ENCODE peak calls at places on chromosomes 3 and 15, in eight cellular contexts. One of them, this sample, is unnamed.

GRCh38 chr15:55267401-55268053 is 22.1 kb downstream of the RAB27A start:
- DNase-seq in adrenal gland: peak; percentile 65
- DNase-seq in tibial artery: peak; percentile 52
- DNase-seq in HCT116: no peak
- DNase-seq in K562: no peak
- DNase-seq in fibroblast of lung: peak; percentile 75
- DNase-seq in spleen: peak; percentile 95
- DNase-seq in cardiac muscle cell: no peak
- DNase-seq in this sample: no peak

GRCh38 chr3:130310109-130310508 is 35.4 kb upstream of the COL6A5 start:
- DNase-seq in HCT116: no peak
- DNase-seq in spleen: no peak
- DNase-seq in adrenal gland: no peak
- DNase-seq in tibial artery: no peak
- DNase-seq in K562: no peak
- DNase-seq in cardiac muscle cell: no peak
- DNase-seq in fibroblast of lung: no peak
- DNase-seq in this sample: no peak

GRCh38 chr3:30440880-30441279 is 165.5 kb upstream of the TGFBR2 start:
- DNase-seq in fibroblast of lung: no peak
- DNase-seq in HCT116: no peak
- DNase-seq in tibial artery: peak; percentile 49
- DNase-seq in K562: no peak
- DNase-seq in adrenal gland: no peak
- DNase-seq in cardiac muscle cell: peak; percentile 58
- DNase-seq in spleen: no peak
- DNase-seq in this sample: no peak

GRCh38 chr3:134852893-134853351 is 57.9 kb downstream of the EPHB1 start:
- DNase-seq in HCT116: no peak
- DNase-seq in fibroblast of lung: no peak
- DNase-seq in cardiac muscle cell: no peak
- DNase-seq in adrenal gland: no peak
- DNase-seq in spleen: peak; percentile 81
- DNase-seq in tibial artery: no peak
- DNase-seq in K562: no peak
- DNase-seq in this sample: no peak

GRCh38 chr3:15391007-15391406 is 36.3 kb downstream of the METTL6 start:
- DNase-seq in adrenal gland: no peak
- DNase-seq in spleen: no peak
- DNase-seq in K562: no peak
- DNase-seq in tibial artery: no peak
- DNase-seq in HCT116: no peak
- DNase-seq in fibroblast of lung: no peak
- DNase-seq in cardiac muscle cell: no peak
- DNase-seq in this sample: no peak

GRCh38 chr3:138180375-138181029 is 5.8 kb upstream of the DBR1 start:
- DNase-seq in adrenal gland: peak; percentile 16
- DNase-seq in fibroblast of lung: peak; percentile 61
- DNase-seq in cardiac muscle cell: peak; percentile 28
- DNase-seq in spleen: no peak
- DNase-seq in HCT116: peak; percentile 41
- DNase-seq in tibial artery: no peak
- DNase-seq in K562: no peak
- DNase-seq in this sample: no peak

GRCh38 chr15:40929730-40930429 is 740 bp downstream of the DLL4 start:
- DNase-seq in tibial artery: peak; percentile 43
- DNase-seq in adrenal gland: peak; percentile 51
- DNase-seq in fibroblast of lung: peak; percentile 65
- DNase-seq in spleen: peak; percentile 82
- DNase-seq in K562: peak; percentile 39
- DNase-seq in cardiac muscle cell: peak; percentile 77
- DNase-seq in HCT116: no peak
- DNase-seq in this sample: no peak

GRCh38 chr15:23855947-23856346 is 168.8 kb upstream of the NDN start:
- DNase-seq in cardiac muscle cell: no peak
- DNase-seq in tibial artery: no peak
- DNase-seq in HCT116: no peak
- DNase-seq in adrenal gland: no peak
- DNase-seq in spleen: no peak
- DNase-seq in fibroblast of lung: no peak
- DNase-seq in K562: no peak
- DNase-seq in this sample: no peak

GRCh38 chr3:167917969-167918368 is 177.8 kb downstream of the GOLIM4 start:
- DNase-seq in fibroblast of lung: no peak
- DNase-seq in adrenal gland: no peak
- DNase-seq in spleen: no peak
- DNase-seq in K562: no peak
- DNase-seq in tibial artery: no peak
- DNase-seq in HCT116: no peak
- DNase-seq in cardiac muscle cell: no peak
- DNase-seq in this sample: no peak

GRCh38 chr3:133572158-133573053 is 1.1 kb upstream of the CDV3 start:
- DNase-seq in cardiac muscle cell: no peak
- DNase-seq in tibial artery: no peak
- DNase-seq in spleen: peak; percentile 85
- DNase-seq in fibroblast of lung: no peak
- DNase-seq in adrenal gland: no peak
- DNase-seq in K562: no peak
- DNase-seq in HCT116: no peak
- DNase-seq in this sample: no peak

GRCh38 chr3:46693897-46694235 is 387 bp upstream of the ALS2CL start:
- DNase-seq in K562: no peak
- DNase-seq in tibial artery: peak; percentile 33
- DNase-seq in spleen: peak; percentile 87
- DNase-seq in cardiac muscle cell: no peak
- DNase-seq in HCT116: no peak
- DNase-seq in fibroblast of lung: no peak
- DNase-seq in adrenal gland: peak; percentile 76
- DNase-seq in this sample: no peak

GRCh38 chr3:46695177-46695961 is 1.9 kb upstream of the ALS2CL start:
- DNase-seq in fibroblast of lung: no peak
- DNase-seq in adrenal gland: peak; percentile 60
- DNase-seq in HCT116: no peak
- DNase-seq in K562: peak; percentile 61
- DNase-seq in spleen: peak; percentile 88
- DNase-seq in cardiac muscle cell: no peak
- DNase-seq in tibial artery: peak; percentile 80
- DNase-seq in this sample: no peak

GRCh38 chr3:46692566-46692983 is 904 bp downstream of the ALS2CL start:
- DNase-seq in K562: peak; percentile 31
- DNase-seq in spleen: no peak
- DNase-seq in tibial artery: no peak
- DNase-seq in fibroblast of lung: no peak
- DNase-seq in adrenal gland: peak; percentile 51
- DNase-seq in HCT116: peak; percentile 73
- DNase-seq in cardiac muscle cell: no peak
- DNase-seq in this sample: peak; percentile 89

GRCh38 chr3:46694520-46694919 is 1.0 kb upstream of the ALS2CL start:
- DNase-seq in cardiac muscle cell: no peak
- DNase-seq in fibroblast of lung: no peak
- DNase-seq in adrenal gland: peak; percentile 31
- DNase-seq in K562: no peak
- DNase-seq in tibial artery: no peak
- DNase-seq in HCT116: no peak
- DNase-seq in spleen: no peak
- DNase-seq in this sample: no peak

GRCh38 chr3:46693038-46693896 is at the start of gene ALS2CL:
- DNase-seq in spleen: peak; percentile 92
- DNase-seq in tibial artery: peak; percentile 47
- DNase-seq in HCT116: no peak
- DNase-seq in adrenal gland: peak; percentile 55
- DNase-seq in fibroblast of lung: no peak
- DNase-seq in K562: peak; percentile 97
- DNase-seq in cardiac muscle cell: peak; percentile 65
- DNase-seq in this sample: peak; percentile 50
- H3K4me1 ChIP-seq in spleen: peaks cover 59% of the 10 kb centered on the region
- H3K4me1 ChIP-seq in tibial artery: peaks cover 71% of the 10 kb centered on the region
- H3K4me1 ChIP-seq in HCT116: peaks cover 68% of the 10 kb centered on the region
- H3K4me1 ChIP-seq in adrenal gland: peaks cover 34% of the 10 kb centered on the region
- H3K4me1 ChIP-seq in fibroblast of lung: peaks cover 5% of the 10 kb centered on the region
- H3K4me1 ChIP-seq in K562: no peaks in the 10 kb centered on the region
- H3K4me1 ChIP-seq in cardiac muscle cell: peaks cover 18% of the 10 kb centered on the region
- H3K4me1 ChIP-seq in this sample: peaks cover 41% of the 10 kb centered on the region

DNA sequence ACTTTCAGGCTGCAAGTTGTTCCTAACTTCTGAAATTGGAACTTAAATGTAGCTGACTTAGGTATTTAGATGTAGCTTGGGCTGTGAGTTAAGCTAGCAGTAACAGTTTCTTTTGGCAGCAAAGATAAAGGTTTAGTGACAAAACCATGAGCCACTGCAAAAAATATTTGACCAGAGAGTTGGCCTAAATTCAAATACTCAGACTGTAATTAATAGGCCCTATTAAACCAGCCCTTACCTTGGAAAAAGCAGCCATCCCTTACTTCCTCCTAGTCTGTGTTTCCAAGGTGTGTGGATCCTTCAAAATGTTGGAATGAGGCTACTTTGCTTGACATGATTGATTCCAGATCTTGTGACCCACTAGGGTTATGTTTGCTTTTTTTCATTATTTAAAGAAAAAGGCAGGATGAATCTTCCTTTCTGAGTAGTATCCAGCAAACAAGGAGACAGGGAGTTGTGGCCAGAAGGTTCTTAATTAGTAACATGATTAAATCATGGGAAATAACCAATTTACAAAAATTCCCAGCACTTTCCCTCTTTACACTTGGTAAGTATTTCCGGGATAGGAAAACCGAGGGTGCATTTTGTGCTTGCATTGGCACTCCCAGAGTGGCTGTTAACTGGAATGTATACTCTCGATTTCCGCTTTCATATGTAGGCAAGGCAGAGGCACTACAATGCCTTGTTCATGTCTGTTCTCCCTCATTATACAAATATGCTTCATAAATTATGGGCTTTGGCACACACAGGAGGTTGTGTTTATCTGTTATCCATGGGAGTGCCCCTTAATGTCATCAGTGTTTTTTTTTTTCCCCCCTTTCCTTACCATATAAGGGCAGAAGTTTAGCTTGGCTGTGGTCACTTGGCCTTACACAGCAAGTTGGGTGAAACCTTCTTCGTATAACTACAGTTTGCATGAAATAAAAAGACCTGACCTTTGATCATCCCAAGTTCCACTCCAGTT is 8.5 kb downstream of the TPM1 start:
- DNase-seq in K562: no peak
- DNase-seq in tibial artery: no peak
- DNase-seq in cardiac muscle cell: no peak
- DNase-seq in HCT116: no peak
- DNase-seq in adrenal gland: no peak
- DNase-seq in fibroblast of lung: peak; percentile 97
- DNase-seq in spleen: no peak
- DNase-seq in this sample: no peak
- H3K4me1 ChIP-seq in K562: peaks cover 59% of the 10 kb centered on the region
- H3K4me1 ChIP-seq in tibial artery: peaks cover 93% of the 10 kb centered on the region
- H3K4me1 ChIP-seq in cardiac muscle cell: peaks cover 81% of the 10 kb centered on the region
- H3K4me1 ChIP-seq in HCT116: peaks cover 26% of the 10 kb centered on the region
- H3K4me1 ChIP-seq in adrenal gland: peaks cover 58% of the 10 kb centered on the region
- H3K4me1 ChIP-seq in fibroblast of lung: peaks cover 45% of the 10 kb centered on the region
- H3K4me1 ChIP-seq in spleen: peaks cover 21% of the 10 kb centered on the region
- H3K4me1 ChIP-seq in this sample: peaks cover 39% of the 10 kb centered on the region

GRCh38 chr3:171416061-171416460 is 44.1 kb downstream of the TNIK start:
- DNase-seq in K562: no peak
- DNase-seq in tibial artery: no peak
- DNase-seq in spleen: no peak
- DNase-seq in HCT116: no peak
- DNase-seq in cardiac muscle cell: no peak
- DNase-seq in fibroblast of lung: peak; percentile 24
- DNase-seq in adrenal gland: no peak
- DNase-seq in this sample: no peak
- H3K4me1 ChIP-seq in K562: peaks cover 11% of the 10 kb centered on the region
- H3K4me1 ChIP-seq in tibial artery: peaks cover 10% of the 10 kb centered on the region
- H3K4me1 ChIP-seq in spleen: no peaks in the 10 kb centered on the region
- H3K4me1 ChIP-seq in HCT116: peaks cover 17% of the 10 kb centered on the region
- H3K4me1 ChIP-seq in cardiac muscle cell: peaks cover 29% of the 10 kb centered on the region
- H3K4me1 ChIP-seq in fibroblast of lung: peaks cover 21% of the 10 kb centered on the region
- H3K4me1 ChIP-seq in adrenal gland: no peaks in the 10 kb centered on the region
- H3K4me1 ChIP-seq in this sample: peaks cover 12% of the 10 kb centered on the region

GRCh38 chr15:80932989-80933388 is 56.6 kb downstream of the MESD start:
- DNase-seq in fibroblast of lung: peak; percentile 93
- DNase-seq in cardiac muscle cell: no peak
- DNase-seq in HCT116: no peak
- DNase-seq in spleen: peak; percentile 60
- DNase-seq in tibial artery: peak; percentile 29
- DNase-seq in K562: no peak
- DNase-seq in adrenal gland: peak; percentile 15
- DNase-seq in this sample: no peak

GRCh38 chr15:80937718-80938117 is 51.9 kb downstream of the MESD start:
- DNase-seq in fibroblast of lung: no peak
- DNase-seq in cardiac muscle cell: no peak
- DNase-seq in adrenal gland: no peak
- DNase-seq in spleen: no peak
- DNase-seq in HCT116: no peak
- DNase-seq in tibial artery: no peak
- DNase-seq in K562: no peak
- DNase-seq in this sample: no peak

GRCh38 chr15:80934761-80935221 is 54.8 kb downstream of the MESD start:
- DNase-seq in HCT116: no peak
- DNase-seq in fibroblast of lung: peak; percentile 49
- DNase-seq in tibial artery: no peak
- DNase-seq in K562: no peak
- DNase-seq in cardiac muscle cell: peak; percentile 55
- DNase-seq in adrenal gland: no peak
- DNase-seq in spleen: peak; percentile 24
- DNase-seq in this sample: no peak

GRCh38 chr15:80940331-80940730 is 49.3 kb downstream of the MESD start:
- DNase-seq in tibial artery: no peak
- DNase-seq in K562: no peak
- DNase-seq in cardiac muscle cell: no peak
- DNase-seq in adrenal gland: no peak
- DNase-seq in HCT116: no peak
- DNase-seq in spleen: no peak
- DNase-seq in fibroblast of lung: no peak
- DNase-seq in this sample: no peak

GRCh38 chr15:80936288-80937078 is 53.1 kb downstream of the MESD start:
- DNase-seq in cardiac muscle cell: peak; percentile 28
- DNase-seq in tibial artery: no peak
- DNase-seq in fibroblast of lung: no peak
- DNase-seq in adrenal gland: no peak
- DNase-seq in HCT116: no peak
- DNase-seq in spleen: peak; percentile 57
- DNase-seq in K562: peak; percentile 24
- DNase-seq in this sample: no peak
- H3K4me1 ChIP-seq in cardiac muscle cell: peaks cover 7% of the 10 kb centered on the region
- H3K4me1 ChIP-seq in tibial artery: peaks cover 19% of the 10 kb centered on the region
- H3K4me1 ChIP-seq in fibroblast of lung: peaks cover 13% of the 10 kb centered on the region
- H3K4me1 ChIP-seq in adrenal gland: no peaks in the 10 kb centered on the region
- H3K4me1 ChIP-seq in HCT116: peaks cover 10% of the 10 kb centered on the region
- H3K4me1 ChIP-seq in spleen: no peaks in the 10 kb centered on the region
- H3K4me1 ChIP-seq in K562: no peaks in the 10 kb centered on the region
- H3K4me1 ChIP-seq in this sample: peaks cover 4% of the 10 kb centered on the region

GRCh38 chr3:43863966-43864933 is 173.5 kb downstream of the ABHD5 start:
- DNase-seq in cardiac muscle cell: no peak
- DNase-seq in tibial artery: no peak
- DNase-seq in spleen: peak; percentile 28
- DNase-seq in HCT116: no peak
- DNase-seq in K562: no peak
- DNase-seq in adrenal gland: no peak
- DNase-seq in fibroblast of lung: no peak
- DNase-seq in this sample: no peak
- H3K4me1 ChIP-seq in cardiac muscle cell: no peaks in the 10 kb centered on the region
- H3K4me1 ChIP-seq in tibial artery: peaks cover 21% of the 10 kb centered on the region
- H3K4me1 ChIP-seq in spleen: no peaks in the 10 kb centered on the region
- H3K4me1 ChIP-seq in HCT116: peaks cover under 1% of the 10 kb centered on the region
- H3K4me1 ChIP-seq in K562: no peaks in the 10 kb centered on the region
- H3K4me1 ChIP-seq in adrenal gland: no peaks in the 10 kb centered on the region
- H3K4me1 ChIP-seq in fibroblast of lung: peaks cover 15% of the 10 kb centered on the region
- H3K4me1 ChIP-seq in this sample: peaks cover 21% of the 10 kb centered on the region